ENCODE peak calls at places on chromosomes 6 and 20, in nine cellular contexts. One of them, this sample, is unnamed.

GRCh38 chr20:20632644-20633043 is 79.8 kb downstream of the RALGAPA2 start:
- DNase-seq in neural progenitor cell: no peak
- DNase-seq in OCI-LY7: no peak
- DNase-seq in cardiac fibroblast: no peak
- DNase-seq in AG10803: no peak
- DNase-seq in fibroblast of pulmonary artery: no peak
- DNase-seq in cardiac muscle cell: no peak
- DNase-seq in bronchial epithelial cell: no peak
- DNase-seq in adrenal gland: no peak
- DNase-seq in this sample: no peak

GRCh38 chr20:53291548-53291947 is 302.1 kb downstream of the ZNF217 start:
- DNase-seq in adrenal gland: no peak
- DNase-seq in AG10803: no peak
- DNase-seq in cardiac fibroblast: no peak
- DNase-seq in OCI-LY7: peak; percentile 30
- DNase-seq in fibroblast of pulmonary artery: no peak
- DNase-seq in cardiac muscle cell: no peak
- DNase-seq in neural progenitor cell: peak; percentile 65
- DNase-seq in bronchial epithelial cell: no peak
- DNase-seq in this sample: no peak

GRCh38 chr6:149923327-149923986 is 536 bp upstream of the RAET1G start:
- DNase-seq in OCI-LY7: no peak
- DNase-seq in adrenal gland: no peak
- DNase-seq in neural progenitor cell: no peak
- DNase-seq in cardiac muscle cell: no peak
- DNase-seq in bronchial epithelial cell: no peak
- DNase-seq in AG10803: no peak
- DNase-seq in cardiac fibroblast: no peak
- DNase-seq in fibroblast of pulmonary artery: no peak
- DNase-seq in this sample: no peak

GRCh38 chr6:167550936-167551633 is 226.2 kb downstream of the TTLL2 start:
- DNase-seq in AG10803: no peak
- DNase-seq in cardiac fibroblast: peak; percentile 83
- DNase-seq in fibroblast of pulmonary artery: peak; percentile 51
- DNase-seq in bronchial epithelial cell: no peak
- DNase-seq in cardiac muscle cell: peak; percentile 82
- DNase-seq in OCI-LY7: no peak
- DNase-seq in neural progenitor cell: no peak
- DNase-seq in adrenal gland: peak; percentile 53
- DNase-seq in this sample: no peak

GRCh38 chr6:73078908-73079610 is 146.2 kb downstream of the KHDC1L start:
- DNase-seq in AG10803: no peak
- DNase-seq in fibroblast of pulmonary artery: peak; percentile 20
- DNase-seq in bronchial epithelial cell: peak; percentile 5
- DNase-seq in neural progenitor cell: no peak
- DNase-seq in OCI-LY7: no peak
- DNase-seq in cardiac fibroblast: peak; percentile 3
- DNase-seq in cardiac muscle cell: no peak
- DNase-seq in adrenal gland: no peak
- DNase-seq in this sample: peak; percentile 26

GRCh38 chr20:33874129-33874528 is 63.0 kb downstream of the CHMP4B start:
- DNase-seq in AG10803: no peak
- DNase-seq in fibroblast of pulmonary artery: no peak
- DNase-seq in OCI-LY7: no peak
- DNase-seq in cardiac fibroblast: no peak
- DNase-seq in cardiac muscle cell: no peak
- DNase-seq in adrenal gland: no peak
- DNase-seq in neural progenitor cell: no peak
- DNase-seq in bronchial epithelial cell: no peak
- DNase-seq in this sample: no peak

GRCh38 chr6:138240476-138241245 is 22.4 kb upstream of the PBOV1 start:
- DNase-seq in adrenal gland: no peak
- DNase-seq in fibroblast of pulmonary artery: no peak
- DNase-seq in cardiac fibroblast: no peak
- DNase-seq in bronchial epithelial cell: no peak
- DNase-seq in OCI-LY7: no peak
- DNase-seq in AG10803: peak; percentile 14
- DNase-seq in cardiac muscle cell: no peak
- DNase-seq in neural progenitor cell: no peak
- DNase-seq in this sample: peak; percentile 37

GRCh38 chr6:144667517-144667916 is 382.4 kb downstream of the UTRN start:
- DNase-seq in bronchial epithelial cell: no peak
- DNase-seq in cardiac muscle cell: no peak
- DNase-seq in adrenal gland: no peak
- DNase-seq in AG10803: no peak
- DNase-seq in neural progenitor cell: no peak
- DNase-seq in cardiac fibroblast: no peak
- DNase-seq in OCI-LY7: no peak
- DNase-seq in fibroblast of pulmonary artery: no peak
- DNase-seq in this sample: no peak

GRCh38 chr6:25962368-25963127 is at the start of gene TRIM38:
- DNase-seq in OCI-LY7: peak; percentile 94
- DNase-seq in cardiac fibroblast: peak; percentile 94
- DNase-seq in AG10803: peak; percentile 92
- DNase-seq in adrenal gland: peak; percentile 86
- DNase-seq in bronchial epithelial cell: peak; percentile 83
- DNase-seq in fibroblast of pulmonary artery: peak; percentile 93
- DNase-seq in cardiac muscle cell: peak; percentile 95
- DNase-seq in neural progenitor cell: no peak
- DNase-seq in this sample: peak; percentile 89

GRCh38 chr20:31945790-31946189 is 6.1 kb downstream of the PDRG1 start:
- DNase-seq in adrenal gland: no peak
- DNase-seq in OCI-LY7: no peak
- DNase-seq in AG10803: peak; percentile 3
- DNase-seq in bronchial epithelial cell: no peak
- DNase-seq in neural progenitor cell: no peak
- DNase-seq in fibroblast of pulmonary artery: no peak
- DNase-seq in cardiac fibroblast: no peak
- DNase-seq in cardiac muscle cell: no peak
- DNase-seq in this sample: no peak

GRCh38 chr6:72784581-72784980 is 162.7 kb downstream of the KCNQ5 start:
- DNase-seq in neural progenitor cell: no peak
- DNase-seq in AG10803: peak; percentile 79
- DNase-seq in cardiac fibroblast: peak; percentile 26
- DNase-seq in cardiac muscle cell: peak; percentile 51
- DNase-seq in OCI-LY7: no peak
- DNase-seq in bronchial epithelial cell: peak; percentile 43
- DNase-seq in adrenal gland: no peak
- DNase-seq in fibroblast of pulmonary artery: peak; percentile 48
- DNase-seq in this sample: peak; percentile 81

GRCh38 chr6:158207452-158207788 is 39.3 kb downstream of the GTF2H5 start:
- DNase-seq in fibroblast of pulmonary artery: peak; percentile 85
- DNase-seq in OCI-LY7: no peak
- DNase-seq in adrenal gland: no peak
- DNase-seq in cardiac muscle cell: peak; percentile 40
- DNase-seq in bronchial epithelial cell: peak; percentile 94
- DNase-seq in AG10803: peak; percentile 35
- DNase-seq in neural progenitor cell: no peak
- DNase-seq in cardiac fibroblast: peak; percentile 36
- DNase-seq in this sample: peak; percentile 28

GRCh38 chr6:158208226-158208807 is 40.2 kb downstream of the GTF2H5 start:
- DNase-seq in fibroblast of pulmonary artery: peak; percentile 27
- DNase-seq in neural progenitor cell: no peak
- DNase-seq in adrenal gland: no peak
- DNase-seq in cardiac muscle cell: no peak
- DNase-seq in AG10803: no peak
- DNase-seq in OCI-LY7: no peak
- DNase-seq in bronchial epithelial cell: no peak
- DNase-seq in cardiac fibroblast: no peak
- DNase-seq in this sample: no peak

GRCh38 chr6:158204616-158205015 is 36.5 kb downstream of the GTF2H5 start:
- DNase-seq in bronchial epithelial cell: no peak
- DNase-seq in neural progenitor cell: no peak
- DNase-seq in cardiac fibroblast: no peak
- DNase-seq in cardiac muscle cell: no peak
- DNase-seq in OCI-LY7: no peak
- DNase-seq in fibroblast of pulmonary artery: no peak
- DNase-seq in adrenal gland: no peak
- DNase-seq in AG10803: no peak
- DNase-seq in this sample: no peak

GRCh38 chr6:158206740-158207451 is 38.7 kb downstream of the GTF2H5 start:
- DNase-seq in bronchial epithelial cell: no peak
- DNase-seq in OCI-LY7: no peak
- DNase-seq in fibroblast of pulmonary artery: no peak
- DNase-seq in cardiac fibroblast: no peak
- DNase-seq in cardiac muscle cell: no peak
- DNase-seq in neural progenitor cell: no peak
- DNase-seq in adrenal gland: no peak
- DNase-seq in AG10803: peak; percentile 47
- DNase-seq in this sample: no peak

GRCh38 chr6:158205220-158205944 is 37.2 kb downstream of the GTF2H5 start:
- DNase-seq in AG10803: no peak
- DNase-seq in cardiac muscle cell: no peak
- DNase-seq in OCI-LY7: peak; percentile 10
- DNase-seq in fibroblast of pulmonary artery: no peak
- DNase-seq in bronchial epithelial cell: no peak
- DNase-seq in adrenal gland: no peak
- DNase-seq in cardiac fibroblast: no peak
- DNase-seq in neural progenitor cell: peak; percentile 66
- DNase-seq in this sample: no peak
- TF ChIP-seq CTCF in AG10803: peak; percentile 51
- TF ChIP-seq CTCF in cardiac muscle cell: peak; percentile 49
- TF ChIP-seq CTCF in OCI-LY7: peak; percentile 70
- TF ChIP-seq CTCF in fibroblast of pulmonary artery: peak; percentile 50
- TF ChIP-seq CTCF in bronchial epithelial cell: peak; percentile 50
- TF ChIP-seq CTCF in adrenal gland: peak; percentile 62
- TF ChIP-seq CTCF in cardiac fibroblast: peak; percentile 50
- TF ChIP-seq CTCF in neural progenitor cell: peak; percentile 91
- TF ChIP-seq CTCF in this sample: peak; percentile 31

GRCh38 chr6:148492654-148493290 is 150.1 kb downstream of the SASH1 start:
- DNase-seq in neural progenitor cell: no peak
- DNase-seq in fibroblast of pulmonary artery: peak; percentile 10
- DNase-seq in AG10803: peak; percentile 94
- DNase-seq in bronchial epithelial cell: no peak
- DNase-seq in OCI-LY7: no peak
- DNase-seq in cardiac fibroblast: peak; percentile 29
- DNase-seq in cardiac muscle cell: no peak
- DNase-seq in adrenal gland: no peak
- DNase-seq in this sample: no peak
- H3K4me3 ChIP-seq in neural progenitor cell: no peak overlapping the region
- H3K4me3 ChIP-seq in fibroblast of pulmonary artery: no peak overlapping the region
- H3K4me3 ChIP-seq in AG10803: no peak overlapping the region
- H3K4me3 ChIP-seq in bronchial epithelial cell: no peak overlapping the region
- H3K4me3 ChIP-seq in OCI-LY7: no peak overlapping the region
- H3K4me3 ChIP-seq in cardiac fibroblast: no peak overlapping the region
- H3K4me3 ChIP-seq in cardiac muscle cell: no peak overlapping the region
- H3K4me3 ChIP-seq in adrenal gland: no peak overlapping the region
- H3K4me3 ChIP-seq in this sample: no peak overlapping the region

GRCh38 chr6:80637312-80637711 is 530.8 kb downstream of the BCKDHB start:
- DNase-seq in bronchial epithelial cell: peak; percentile 9
- DNase-seq in cardiac fibroblast: peak; percentile 29
- DNase-seq in neural progenitor cell: no peak
- DNase-seq in AG10803: peak; percentile 60
- DNase-seq in cardiac muscle cell: peak; percentile 46
- DNase-seq in OCI-LY7: no peak
- DNase-seq in fibroblast of pulmonary artery: peak; percentile 43
- DNase-seq in adrenal gland: no peak
- DNase-seq in this sample: peak; percentile 45
- TF ChIP-seq CTCF in bronchial epithelial cell: no peak
- TF ChIP-seq CTCF in cardiac fibroblast: no peak
- TF ChIP-seq CTCF in neural progenitor cell: no peak
- TF ChIP-seq CTCF in AG10803: no peak
- TF ChIP-seq CTCF in cardiac muscle cell: no peak
- TF ChIP-seq CTCF in OCI-LY7: no peak
- TF ChIP-seq CTCF in fibroblast of pulmonary artery: no peak
- TF ChIP-seq CTCF in adrenal gland: no peak
- TF ChIP-seq CTCF in this sample: no peak

GRCh38 chr6:93252930-93253329 is 166.4 kb downstream of the EPHA7 start:
- DNase-seq in neural progenitor cell: no peak
- DNase-seq in AG10803: no peak
- DNase-seq in cardiac fibroblast: no peak
- DNase-seq in OCI-LY7: no peak
- DNase-seq in bronchial epithelial cell: no peak
- DNase-seq in adrenal gland: no peak
- DNase-seq in cardiac muscle cell: no peak
- DNase-seq in fibroblast of pulmonary artery: no peak
- DNase-seq in this sample: no peak

GRCh38 chr6:93243379-93243778 is 176.0 kb downstream of the EPHA7 start:
- DNase-seq in cardiac muscle cell: no peak
- DNase-seq in bronchial epithelial cell: no peak
- DNase-seq in AG10803: no peak
- DNase-seq in cardiac fibroblast: no peak
- DNase-seq in OCI-LY7: no peak
- DNase-seq in adrenal gland: no peak
- DNase-seq in fibroblast of pulmonary artery: no peak
- DNase-seq in neural progenitor cell: no peak
- DNase-seq in this sample: no peak

GRCh38 chr6:93248591-93248990 is 170.8 kb downstream of the EPHA7 start:
- DNase-seq in adrenal gland: no peak
- DNase-seq in neural progenitor cell: no peak
- DNase-seq in cardiac fibroblast: no peak
- DNase-seq in cardiac muscle cell: no peak
- DNase-seq in bronchial epithelial cell: no peak
- DNase-seq in OCI-LY7: no peak
- DNase-seq in AG10803: no peak
- DNase-seq in fibroblast of pulmonary artery: no peak
- DNase-seq in this sample: no peak
- H3K4me3 ChIP-seq in adrenal gland: no peak overlapping the region
- H3K4me3 ChIP-seq in neural progenitor cell: no peak overlapping the region
- H3K4me3 ChIP-seq in cardiac fibroblast: no peak overlapping the region
- H3K4me3 ChIP-seq in cardiac muscle cell: no peak overlapping the region
- H3K4me3 ChIP-seq in bronchial epithelial cell: no peak overlapping the region
- H3K4me3 ChIP-seq in OCI-LY7: no peak overlapping the region
- H3K4me3 ChIP-seq in AG10803: no peak overlapping the region
- H3K4me3 ChIP-seq in fibroblast of pulmonary artery: no peak overlapping the region
- H3K4me3 ChIP-seq in this sample: no peak overlapping the region